ENCODE peak calls at places on chromosome X, in ten cellular contexts. O is K562, K is RWPE1, J is HepG2, U is cardiac fibroblast, Q is epithelial cell of esophagus, I is Calu3, C is psoas muscle, M is heart left ventricle, B is fibroblast of mammary gland. G is an unnamed sample.
A peak's percentile ranks its signal among the peaks of the same experiment; 100 is the strongest.

GRCh38 chrX:44260609-44261008 is 82.9 kb downstream of the EFHC2 start:
- DNase-seq in O (no peak), K (no peak), J (no peak), U (no peak), Q (no peak), I (no peak), C (no peak), M (no peak), B (no peak), G (no peak)

GRCh38 chrX:107574054-107574683 is 54.1 kb upstream of the PRPS1 start:
- DNase-seq in O (no peak), K (peak; percentile 23), J (peak; percentile 79), U (peak; percentile 74), Q (peak; percentile 74), I (no peak), C (no peak), M (no peak), B (peak; percentile 80), G (no peak)

GRCh38 chrX:115255003-115255402 is 21.1 kb upstream of the LRCH2 start:
- DNase-seq in O (no peak), K (no peak), J (no peak), U (no peak), Q (no peak), I (no peak), C (no peak), M (no peak), B (no peak), G (no peak)

GRCh38 chrX:40468033-40468979 is 112.5 kb upstream of the ATP6AP2 start:
- DNase-seq in O (peak; percentile 51), K (no peak), J (peak; percentile 86), U (peak; percentile 43), Q (peak; percentile 42), I (peak; percentile 73), C (no peak), M (peak; percentile 51), B (peak; percentile 11), G (peak; percentile 59)

GRCh38 chrX:16722481-16722880 is 3.1 kb downstream of the SYAP1 start:
- DNase-seq in O (peak; percentile 26), K (no peak), J (no peak), U (no peak), Q (no peak), I (no peak), C (no peak), M (no peak), B (peak; percentile 17), G (no peak)

GRCh38 chrX:107716045-107716684 is 59.4 kb downstream of the TSC22D3 start:
- DNase-seq in O (no peak), K (no peak), J (no peak), U (peak; percentile 20), Q (peak; percentile 46), I (no peak), C (peak; percentile 67), M (peak; percentile 70), B (no peak), G (no peak)

GRCh38 chrX:141176586-141177451 is at the start of gene LDOC1:
- DNase-seq in O (peak; percentile 40), K (peak; percentile 81), J (no peak), U (peak; percentile 78), Q (peak; percentile 79), I (no peak), C (peak; percentile 80), M (peak; percentile 83), B (peak; percentile 71), G (peak; percentile 48)

GRCh38 chrX:39499996-39500395 is 597.8 kb downstream of the BCOR start:
- DNase-seq in O (no peak), K (no peak), J (no peak), U (peak; percentile 26), Q (peak; percentile 0), I (no peak), C (no peak), M (no peak), B (peak; percentile 10), G (no peak)

GRCh38 chrX:45771114-45771513 is 570.4 kb upstream of the DIPK2B start:
- DNase-seq in O (peak; percentile 15), K (peak; percentile 64), J (peak; percentile 51), U (peak; percentile 94), Q (peak; percentile 90), I (peak; percentile 45), C (no peak), M (no peak), B (peak; percentile 97), G (no peak)

GRCh38 chrX:261858-262390 is 19.3 kb upstream of the PLCXD1 start:
- DNase-seq in O (no peak), K (no peak), J (no peak), U (no peak), Q (no peak), I (no peak), C (peak; percentile 20), M (no peak), B (no peak), G (no peak)

GRCh38 chrX:44415639-44416386 is 72.3 kb upstream of the EFHC2 start:
- DNase-seq in O (no peak), K (no peak), J (no peak), U (no peak), Q (peak; percentile 83), I (no peak), C (no peak), M (no peak), B (no peak), G (no peak)

GRCh38 chrX:50941638-50942037 is 31.1 kb downstream of the BMP15 start:
- DNase-seq in O (peak; percentile 3), K (no peak), J (no peak), U (no peak), Q (peak; percentile 0), I (peak; percentile 30), C (no peak), M (no peak), B (no peak), G (no peak)

GRCh38 chrX:31123335-31123734 is 51.5 kb upstream of the FTHL17 start:
- DNase-seq in O (no peak), K (no peak), J (no peak), U (no peak), Q (no peak), I (no peak), C (no peak), M (no peak), B (no peak), G (no peak)

GRCh38 chrX:136273986-136274385 is 22.8 kb upstream of the MAP7D3 start:
- DNase-seq in O (no peak), K (no peak), J (no peak), U (no peak), Q (no peak), I (no peak), C (no peak), M (no peak), B (no peak), G (no peak)

GRCh38 chrX:30887721-30888120 is 1.3 kb downstream of the TAB3 start:
- DNase-seq in O (peak; percentile 34), K (no peak), J (no peak), U (no peak), Q (no peak), I (no peak), C (no peak), M (no peak), B (no peak), G (peak; percentile 7)

DNA sequence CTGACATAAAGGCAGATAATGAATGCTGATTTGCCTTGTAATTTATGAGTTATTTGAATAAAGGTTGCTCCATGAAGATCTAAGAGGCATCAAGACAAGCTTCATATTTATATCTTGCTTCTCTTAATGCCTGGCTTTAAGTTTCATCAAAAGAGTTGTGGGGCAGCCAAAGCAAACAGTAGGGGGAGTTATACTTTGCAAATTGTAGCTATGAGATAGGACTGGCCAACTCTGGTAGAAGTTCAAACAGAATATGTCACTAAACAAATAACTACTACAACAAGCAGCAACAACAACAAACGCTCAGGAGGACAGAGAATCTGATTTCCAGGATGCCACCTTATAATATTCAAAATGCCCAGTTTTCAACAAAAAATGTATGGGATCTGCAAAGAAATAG is 69.1 kb upstream of the PLAC1 start:
- DNase-seq in O (no peak), K (no peak), J (peak; percentile 30), U (peak; percentile 49), Q (peak; percentile 5), I (no peak), C (no peak), M (no peak), B (peak; percentile 28), G (no peak)
- TF ChIP-seq CTCF in O (peak; percentile 33), K (no peak), J (peak; percentile 15), U (peak; percentile 19), Q (no peak), I (no peak), C (no peak), M (no peak), B (peak; percentile 27), G (no peak)

GRCh38 chrX:94058728-94059382 is 384.8 kb downstream of the FAM133A start:
- DNase-seq in O (peak; percentile 2), K (peak; percentile 3), J (peak; percentile 3), U (peak; percentile 5), Q (peak; percentile 16), I (peak; percentile 1), C (no peak), M (no peak), B (peak; percentile 8), G (peak; percentile 6)
- TF ChIP-seq CTCF in O (peak; percentile 13), K (peak; percentile 39), J (peak; percentile 38), U (peak; percentile 7), Q (peak; percentile 42), I (no peak), C (peak; percentile 47), M (peak; percentile 23), B (peak; percentile 50), G (peak; percentile 19)

GRCh38 chrX:110051559-110051958 is 48.6 kb downstream of the TMEM164 start:
- DNase-seq in O (no peak), K (no peak), J (no peak), U (peak; percentile 36), Q (no peak), I (no peak), C (no peak), M (no peak), B (no peak), G (no peak)

GRCh38 chrX:110059410-110059809 is 56.5 kb downstream of the TMEM164 start:
- DNase-seq in O (no peak), K (no peak), J (no peak), U (no peak), Q (no peak), I (no peak), C (no peak), M (no peak), B (no peak), G (no peak)

GRCh38 chrX:110056419-110056818 is 53.5 kb downstream of the TMEM164 start:
- DNase-seq in O (no peak), K (no peak), J (no peak), U (peak; percentile 40), Q (no peak), I (no peak), C (no peak), M (no peak), B (peak; percentile 38), G (no peak)

GRCh38 chrX:110053453-110053852 is 50.5 kb downstream of the TMEM164 start:
- DNase-seq in O (no peak), K (no peak), J (no peak), U (no peak), Q (no peak), I (no peak), C (no peak), M (no peak), B (no peak), G (no peak)

GRCh38 chrX:110055616-110056015 is 52.7 kb downstream of the TMEM164 start:
- DNase-seq in O (no peak), K (no peak), J (no peak), U (peak; percentile 35), Q (no peak), I (no peak), C (no peak), M (no peak), B (peak; percentile 73), G (no peak)
- TF ChIP-seq CTCF in O (no peak), K (no peak), J (no peak), U (no peak), Q (no peak), I (no peak), C (no peak), M (no peak), B (no peak), G (no peak)

GRCh38 chrX:46912673-46913491 is 661 bp downstream of the JADE3 start:
- DNase-seq in O (peak; percentile 52), K (no peak), J (peak; percentile 39), U (peak; percentile 44), Q (peak; percentile 45), I (peak; percentile 74), C (peak; percentile 53), M (peak; percentile 70), B (peak; percentile 26), G (peak; percentile 68)
- TF ChIP-seq CTCF in O (peak; percentile 50), K (peak; percentile 46), J (peak; percentile 77), U (peak; percentile 56), Q (peak; percentile 25), I (peak; percentile 28), C (peak; percentile 35), M (peak; percentile 41), B (peak; percentile 33), G (peak; percentile 41)

G was measured in GM13976.